ENCODE peak calls at places on chromosome 4, in five cellular contexts. One of them, this sample, is unnamed.
A peak's percentile ranks its signal among the peaks of the same experiment; 100 is the strongest.

GRCh38 chr4:8731364-8731763 is 138.8 kb downstream of the CPZ start:
- DNase-seq in psoas muscle: peak; percentile 16
- DNase-seq in stomach: no peak
- DNase-seq in left lung: no peak
- DNase-seq in cardiac muscle cell: no peak
- DNase-seq in this sample: peak; percentile 9

GRCh38 chr4:55561884-55562283 is 15.2 kb upstream of the CLOCK start:
- DNase-seq in psoas muscle: no peak
- DNase-seq in stomach: no peak
- DNase-seq in left lung: no peak
- DNase-seq in cardiac muscle cell: no peak
- DNase-seq in this sample: no peak

GRCh38 chr4:8523175-8523574 is 57.0 kb upstream of the GPR78 start:
- DNase-seq in psoas muscle: no peak
- DNase-seq in stomach: no peak
- DNase-seq in left lung: no peak
- DNase-seq in cardiac muscle cell: no peak
- DNase-seq in this sample: no peak

GRCh38 chr4:170414961-170415360 is 325.2 kb upstream of the AADAT start:
- DNase-seq in psoas muscle: no peak
- DNase-seq in stomach: no peak
- DNase-seq in left lung: no peak
- DNase-seq in cardiac muscle cell: no peak
- DNase-seq in this sample: no peak

GRCh38 chr4:86306816-86307215 is 53.0 kb downstream of the MAPK10 start:
- DNase-seq in psoas muscle: no peak
- DNase-seq in stomach: no peak
- DNase-seq in left lung: no peak
- DNase-seq in cardiac muscle cell: no peak
- DNase-seq in this sample: no peak

GRCh38 chr4:114512595-114513295 is 85.9 kb upstream of the UGT8 start:
- DNase-seq in psoas muscle: no peak
- DNase-seq in stomach: no peak
- DNase-seq in left lung: no peak
- DNase-seq in cardiac muscle cell: no peak
- DNase-seq in this sample: no peak

GRCh38 chr4:181672751-181673150 is 570.5 kb upstream of the TENM3 start:
- DNase-seq in psoas muscle: no peak
- DNase-seq in stomach: no peak
- DNase-seq in left lung: no peak
- DNase-seq in cardiac muscle cell: no peak
- DNase-seq in this sample: no peak

GRCh38 chr4:102868782-102869568 is at the start of gene CISD2:
- DNase-seq in psoas muscle: peak; percentile 95
- DNase-seq in stomach: peak; percentile 93
- DNase-seq in left lung: peak; percentile 95
- DNase-seq in cardiac muscle cell: peak; percentile 96
- DNase-seq in this sample: peak; percentile 92

GRCh38 chr4:102259702-102260101 is 85.6 kb downstream of the SLC39A8 start:
- DNase-seq in psoas muscle: no peak
- DNase-seq in stomach: no peak
- DNase-seq in left lung: no peak
- DNase-seq in cardiac muscle cell: no peak
- DNase-seq in this sample: no peak

GRCh38 chr4:94766856-94767255 is 9.1 kb downstream of the BMPR1B start:
- DNase-seq in psoas muscle: no peak
- DNase-seq in stomach: no peak
- DNase-seq in left lung: no peak
- DNase-seq in cardiac muscle cell: no peak
- DNase-seq in this sample: no peak

GRCh38 chr4:103098746-103099421 is 750 bp downstream of the BDH2 start:
- DNase-seq in psoas muscle: no peak
- DNase-seq in stomach: no peak
- DNase-seq in left lung: no peak
- DNase-seq in cardiac muscle cell: peak; percentile 8
- DNase-seq in this sample: no peak

GRCh38 chr4:16100833-16101232 is 17.0 kb upstream of the PROM1 start:
- DNase-seq in psoas muscle: no peak
- DNase-seq in stomach: no peak
- DNase-seq in left lung: no peak
- DNase-seq in cardiac muscle cell: no peak
- DNase-seq in this sample: no peak

GRCh38 chr4:31701256-31701655 is 981.1 kb downstream of the PCDH7 start:
- DNase-seq in psoas muscle: no peak
- DNase-seq in stomach: no peak
- DNase-seq in left lung: no peak
- DNase-seq in cardiac muscle cell: no peak
- DNase-seq in this sample: no peak

GRCh38 chr4:145177511-145177905 is 2.9 kb downstream of the OTUD4 start:
- DNase-seq in psoas muscle: no peak
- DNase-seq in stomach: no peak
- DNase-seq in left lung: no peak
- DNase-seq in cardiac muscle cell: peak; percentile 58
- DNase-seq in this sample: no peak

GRCh38 chr4:94641702-94642560 is 115.8 kb upstream of the BMPR1B start:
- DNase-seq in psoas muscle: no peak
- DNase-seq in stomach: no peak
- DNase-seq in left lung: no peak
- DNase-seq in cardiac muscle cell: no peak
- DNase-seq in this sample: no peak

GRCh38 chr4:182916483-182917181 is 554 bp downstream of the DCTD start:
- DNase-seq in psoas muscle: peak; percentile 81
- DNase-seq in stomach: peak; percentile 65
- DNase-seq in left lung: peak; percentile 55
- DNase-seq in cardiac muscle cell: peak; percentile 52
- DNase-seq in this sample: no peak

GRCh38 chr4:177374966-177375365 is 65.3 kb downstream of the NEIL3 start:
- DNase-seq in psoas muscle: no peak
- DNase-seq in stomach: no peak
- DNase-seq in left lung: no peak
- DNase-seq in cardiac muscle cell: peak; percentile 19
- DNase-seq in this sample: no peak
- TF ChIP-seq CTCF in psoas muscle: no peak
- TF ChIP-seq CTCF in stomach: no peak
- TF ChIP-seq CTCF in left lung: no peak
- TF ChIP-seq CTCF in cardiac muscle cell: no peak
- TF ChIP-seq CTCF in this sample: no peak

GRCh38 chr4:7328913-7329638 is 105.7 kb downstream of the PSAPL1 start:
- DNase-seq in psoas muscle: peak; percentile 61
- DNase-seq in stomach: no peak
- DNase-seq in left lung: peak; percentile 65
- DNase-seq in cardiac muscle cell: no peak
- DNase-seq in this sample: no peak
- TF ChIP-seq CTCF in psoas muscle: no peak
- TF ChIP-seq CTCF in stomach: no peak
- TF ChIP-seq CTCF in left lung: no peak
- TF ChIP-seq CTCF in cardiac muscle cell: no peak
- TF ChIP-seq CTCF in this sample: no peak

GRCh38 chr4:107825072-107825789 is 499 bp downstream of the SGMS2 start:
- DNase-seq in psoas muscle: peak; percentile 78
- DNase-seq in stomach: peak; percentile 43
- DNase-seq in left lung: peak; percentile 63
- DNase-seq in cardiac muscle cell: peak; percentile 52
- DNase-seq in this sample: no peak

GRCh38 chr4:107826427-107826980 is 1.8 kb downstream of the SGMS2 start:
- DNase-seq in psoas muscle: no peak
- DNase-seq in stomach: no peak
- DNase-seq in left lung: no peak
- DNase-seq in cardiac muscle cell: no peak
- DNase-seq in this sample: no peak

GRCh38 chr4:107828315-107828714 is 3.6 kb downstream of the SGMS2 start:
- DNase-seq in psoas muscle: no peak
- DNase-seq in stomach: no peak
- DNase-seq in left lung: no peak
- DNase-seq in cardiac muscle cell: no peak
- DNase-seq in this sample: no peak

GRCh38 chr4:107823870-107824366 is 814 bp upstream of the SGMS2 start:
- DNase-seq in psoas muscle: no peak
- DNase-seq in stomach: no peak
- DNase-seq in left lung: no peak
- DNase-seq in cardiac muscle cell: peak; percentile 5
- DNase-seq in this sample: no peak

GRCh38 chr4:107824367-107825071 is at the start of gene SGMS2:
- DNase-seq in psoas muscle: peak; percentile 93
- DNase-seq in stomach: peak; percentile 93
- DNase-seq in left lung: peak; percentile 93
- DNase-seq in cardiac muscle cell: peak; percentile 66
- DNase-seq in this sample: peak; percentile 40
- TF ChIP-seq CTCF in psoas muscle: no peak
- TF ChIP-seq CTCF in stomach: no peak
- TF ChIP-seq CTCF in left lung: no peak
- TF ChIP-seq CTCF in cardiac muscle cell: no peak
- TF ChIP-seq CTCF in this sample: no peak

DNA sequence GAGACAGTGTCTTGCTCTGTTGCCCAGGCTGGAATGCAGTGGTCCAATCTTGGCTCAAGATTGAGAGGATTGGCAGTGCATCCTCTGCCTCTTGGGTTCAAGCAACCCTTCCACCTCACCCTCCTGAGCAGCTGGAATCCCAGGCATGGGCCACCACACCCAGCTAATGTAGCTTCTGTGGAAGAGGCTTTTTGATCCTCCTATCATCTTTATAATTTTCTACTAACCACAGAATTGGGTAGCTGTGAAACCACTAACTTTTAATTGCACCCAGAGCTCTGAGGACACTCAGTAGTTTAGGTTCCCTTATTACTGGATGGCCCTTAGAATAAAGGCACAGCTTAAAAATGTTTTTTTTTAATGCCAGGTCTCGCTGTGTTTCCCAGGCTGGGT is 8.9 kb upstream of the AGA start:
- DNase-seq in psoas muscle: no peak
- DNase-seq in stomach: no peak
- DNase-seq in left lung: no peak
- DNase-seq in cardiac muscle cell: no peak
- DNase-seq in this sample: no peak
- TF ChIP-seq CTCF in psoas muscle: no peak
- TF ChIP-seq CTCF in stomach: no peak
- TF ChIP-seq CTCF in left lung: no peak
- TF ChIP-seq CTCF in cardiac muscle cell: no peak
- TF ChIP-seq CTCF in this sample: no peak

DNA sequence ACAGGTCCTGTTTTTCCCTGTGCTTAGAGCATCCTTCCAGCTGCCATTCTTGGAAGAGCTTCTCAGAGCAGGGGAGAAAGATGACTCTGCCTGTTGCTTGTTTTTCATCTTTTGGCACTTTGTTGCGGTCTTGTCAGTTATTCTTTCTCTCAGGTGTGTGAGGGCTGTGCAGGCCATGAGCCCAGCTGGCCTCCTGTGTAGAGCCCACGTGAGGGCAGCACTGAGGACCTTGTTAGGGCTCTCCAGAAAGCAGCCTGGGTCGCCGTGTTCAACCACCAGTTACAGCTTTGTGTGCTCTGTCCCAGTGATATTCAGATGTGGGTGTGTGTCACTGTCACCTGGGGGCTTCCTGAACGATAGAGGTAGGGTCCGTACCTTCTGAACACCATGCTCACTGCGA is 52.8 kb downstream of the NOP14 start:
- DNase-seq in psoas muscle: no peak
- DNase-seq in stomach: no peak
- DNase-seq in left lung: no peak
- DNase-seq in cardiac muscle cell: no peak
- DNase-seq in this sample: no peak
- TF ChIP-seq CTCF in psoas muscle: no peak
- TF ChIP-seq CTCF in stomach: no peak
- TF ChIP-seq CTCF in left lung: no peak
- TF ChIP-seq CTCF in cardiac muscle cell: peak; percentile 24
- TF ChIP-seq CTCF in this sample: no peak

GRCh38 chr4:142741995-142742394 is 104.1 kb downstream of the INPP4B start:
- DNase-seq in psoas muscle: no peak
- DNase-seq in stomach: no peak
- DNase-seq in left lung: no peak
- DNase-seq in cardiac muscle cell: no peak
- DNase-seq in this sample: no peak
- TF ChIP-seq CTCF in psoas muscle: no peak
- TF ChIP-seq CTCF in stomach: no peak
- TF ChIP-seq CTCF in left lung: no peak
- TF ChIP-seq CTCF in cardiac muscle cell: no peak
- TF ChIP-seq CTCF in this sample: no peak